ENCODE peak calls at places on chromosome 3, in seven cellular contexts. P is K562, Q is HCT116, B is HepG2, X is GM12878, J is H1, G is SK-N-SH. C is an unnamed sample.

GRCh38 chr3:156143136-156143535 is 22.8 kb downstream of the KCNAB1 start:
- DNase-seq in P (no peak), Q (no peak), B (no peak), X (no peak), J (no peak), G (no peak), C (no peak)

GRCh38 chr3:12178091-12178820 is 19.5 kb upstream of the TIMP4 start:
- DNase-seq in P (no peak), Q (no peak), B (no peak), X (no peak), J (no peak), G (no peak), C (no peak)

GRCh38 chr3:101677436-101678286 is 729 bp upstream of the ZBTB11 start:
- DNase-seq in P (no peak), Q (no peak), B (no peak), X (no peak), J (no peak), G (peak; percentile 8), C (no peak)

GRCh38 chr3:13174011-13174802 is 101.0 kb upstream of the IQSEC1 start:
- DNase-seq in P (no peak), Q (no peak), B (no peak), X (no peak), J (no peak), G (no peak), C (no peak)

GRCh38 chr3:111801697-111802655 is 57.1 kb upstream of the PHLDB2 start:
- DNase-seq in P (no peak), Q (no peak), B (no peak), X (no peak), J (no peak), G (no peak), C (no peak)

GRCh38 chr3:63607716-63608115 is 44.8 kb upstream of the SNTN start:
- DNase-seq in P (no peak), Q (no peak), B (no peak), X (no peak), J (no peak), G (no peak), C (no peak)

GRCh38 chr3:60594025-60594424 is 657.2 kb downstream of the FHIT start:
- DNase-seq in P (no peak), Q (no peak), B (no peak), X (no peak), J (no peak), G (no peak), C (peak; percentile 29)

GRCh38 chr3:59451041-59451763 is 401.4 kb upstream of the CFAP20DC start:
- DNase-seq in P (no peak), Q (no peak), B (no peak), X (peak; percentile 97), J (no peak), G (no peak), C (no peak)

GRCh38 chr3:98557324-98558010 is 25.7 kb downstream of the GPR15 start:
- DNase-seq in P (no peak), Q (no peak), B (no peak), X (peak; percentile 89), J (no peak), G (no peak), C (no peak)

GRCh38 chr3:149362361-149362760 is 15.1 kb downstream of the TM4SF1 start:
- DNase-seq in P (no peak), Q (no peak), B (no peak), X (no peak), J (no peak), G (no peak), C (no peak)

GRCh38 chr3:132418916-132419315 is 1.6 kb downstream of the DNAJC13 start:
- DNase-seq in P (no peak), Q (no peak), B (no peak), X (no peak), J (no peak), G (no peak), C (no peak)

GRCh38 chr3:158710601-158711000 is 21.7 kb downstream of the RARRES1 start:
- DNase-seq in P (no peak), Q (no peak), B (no peak), X (no peak), J (no peak), G (no peak), C (no peak)

GRCh38 chr3:193768069-193768391 is 175.0 kb downstream of the OPA1 start:
- DNase-seq in P (no peak), Q (no peak), B (no peak), X (no peak), J (no peak), G (no peak), C (no peak)

GRCh38 chr3:23885210-23885609 is 31.6 kb downstream of the NKIRAS1 start:
- DNase-seq in P (no peak), Q (no peak), B (no peak), X (no peak), J (no peak), G (no peak), C (no peak)

GRCh38 chr3:130907966-130908365 is 14.1 kb downstream of the ATP2C1 start:
- DNase-seq in P (no peak), Q (no peak), B (no peak), X (no peak), J (no peak), G (no peak), C (no peak)

GRCh38 chr3:27666708-27667107 is 55.4 kb downstream of the EOMES start:
- DNase-seq in P (no peak), Q (no peak), B (no peak), X (no peak), J (peak; percentile 41), G (peak; percentile 72), C (peak; percentile 19)

DNA sequence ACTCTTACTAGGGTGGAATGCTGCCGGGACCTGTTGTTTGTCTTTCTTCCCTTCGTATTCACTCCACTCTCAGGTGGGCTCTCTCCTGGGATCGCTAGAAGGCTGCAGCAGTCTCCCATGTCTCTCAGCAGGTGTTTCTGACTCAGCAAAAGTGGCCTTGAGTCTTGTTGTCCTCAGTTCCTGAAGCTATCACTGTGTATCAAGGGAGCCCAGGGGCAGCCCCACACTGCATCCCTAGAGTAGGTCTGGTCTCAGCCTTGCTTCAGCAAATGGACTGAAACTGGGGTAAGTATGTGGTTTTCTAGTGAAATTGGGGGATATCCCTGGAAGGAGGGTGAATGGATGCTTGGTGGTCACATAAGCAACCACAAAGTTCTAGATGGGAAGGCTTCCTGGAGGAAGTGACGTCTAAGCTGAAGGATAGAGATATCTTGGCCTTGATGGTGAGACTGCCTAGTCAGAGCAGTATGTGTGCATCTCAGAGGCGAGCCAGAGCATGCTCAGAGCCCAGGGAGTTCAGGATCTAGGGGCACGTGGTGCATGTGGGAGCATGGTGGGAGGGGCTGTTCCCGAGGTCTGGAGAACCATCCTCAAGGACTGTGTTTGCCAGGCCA is 38.4 kb downstream of the TMEM158 start:
- DNase-seq in P (no peak), Q (no peak), B (no peak), X (no peak), J (no peak), G (no peak), C (no peak)
- TF ChIP-seq JUND in P (no peak), Q (no peak), B (no peak), X (no peak), J (no peak), G (no peak), C (no peak)

GRCh38 chr3:171765511-171765887 is 44.8 kb downstream of the PLD1 start:
- DNase-seq in P (no peak), Q (no peak), B (no peak), X (no peak), J (no peak), G (no peak), C (no peak)
- TF ChIP-seq JUND in P (no peak), Q (no peak), B (no peak), X (no peak), J (no peak), G (no peak), C (no peak)

GRCh38 chr3:138187296-138188012 is at the start of gene ARMC8:
- DNase-seq in P (peak; percentile 56), Q (peak; percentile 73), B (peak; percentile 77), X (no peak), J (no peak), G (peak; percentile 85), C (peak; percentile 62)

GRCh38 chr3:138186803-138187295 is 252 bp upstream of the ARMC8 start:
- DNase-seq in P (peak; percentile 88), Q (no peak), B (no peak), X (peak; percentile 54), J (no peak), G (peak; percentile 97), C (peak; percentile 92)

GRCh38 chr3:138186216-138186615 is 885 bp upstream of the ARMC8 start:
- DNase-seq in P (no peak), Q (peak; percentile 21), B (no peak), X (no peak), J (no peak), G (no peak), C (no peak)

GRCh38 chr3:138184994-138185393 is 2.1 kb upstream of the ARMC8 start:
- DNase-seq in P (no peak), Q (peak; percentile 22), B (no peak), X (no peak), J (no peak), G (no peak), C (peak; percentile 39)

DNA sequence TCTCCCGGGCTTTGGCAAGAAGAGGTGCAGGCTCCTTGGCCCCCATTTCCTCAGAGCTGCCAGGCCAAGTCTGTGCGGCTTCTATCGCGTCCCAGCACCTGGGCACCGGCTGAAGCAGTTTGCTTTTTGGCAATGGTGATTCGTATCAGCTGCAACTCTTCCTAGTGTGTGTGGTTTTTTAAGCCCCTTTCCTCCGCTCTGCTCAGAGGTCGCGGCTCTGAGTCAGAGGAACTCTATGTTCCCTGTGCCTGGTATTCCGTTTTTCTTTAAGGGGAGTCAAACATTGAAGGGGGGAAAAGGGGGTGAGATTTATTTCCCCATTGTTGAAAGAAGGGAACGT is 882 bp downstream of the ARMC8 start:
- DNase-seq in P (peak; percentile 16), Q (no peak), B (no peak), X (no peak), J (no peak), G (no peak), C (peak; percentile 48)
- TF ChIP-seq JUND in P (no peak), Q (no peak), B (no peak), X (no peak), J (no peak), G (no peak), C (no peak)

DNA sequence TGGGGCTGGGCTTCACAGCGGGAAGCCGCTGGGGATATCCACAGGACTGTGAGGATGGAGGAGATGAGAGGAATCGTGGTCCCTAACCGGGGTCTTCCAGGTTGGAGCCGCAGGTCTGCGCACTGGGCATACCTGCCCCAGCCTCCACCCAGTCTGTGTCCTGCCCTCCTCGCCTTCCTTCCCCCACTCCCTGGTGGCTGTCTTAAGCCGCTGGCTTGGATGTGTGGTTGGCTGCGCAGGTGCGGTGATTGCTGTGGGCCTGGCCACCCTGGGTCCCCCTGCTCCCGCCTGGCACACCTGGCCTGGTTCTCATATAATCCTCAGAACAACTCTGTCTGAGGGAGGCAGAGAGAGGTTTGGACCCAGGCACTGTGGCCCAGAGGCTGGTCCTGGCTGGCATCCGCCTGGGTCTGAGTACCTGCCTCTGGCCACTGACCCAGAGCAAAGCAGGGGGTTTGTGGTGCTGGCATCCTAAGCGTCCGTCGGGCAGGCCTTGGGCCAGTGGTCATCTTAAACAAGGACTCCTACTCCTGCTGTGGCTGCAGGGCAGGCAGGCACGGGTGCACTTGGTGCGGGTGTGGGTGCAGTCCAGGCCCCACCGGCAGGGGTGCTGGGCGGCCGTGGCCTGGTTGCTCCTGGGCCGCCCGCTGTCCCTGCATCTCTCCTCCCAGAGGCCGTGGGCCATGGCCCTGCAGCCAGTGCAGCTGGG is 18.7 kb downstream of the PLXNA1 start:
- DNase-seq in P (no peak), Q (no peak), B (no peak), X (no peak), J (no peak), G (no peak), C (no peak)
- TF ChIP-seq JUND in P (no peak), Q (no peak), B (no peak), X (no peak), J (no peak), G (no peak), C (no peak)

C was measured in T47D.